ENCODE peak calls at places on chromosomes 5 and 9, in six cellular contexts. One of them, this sample, is unnamed.

GRCh38 chr5:115349001-115349817 is 52.8 kb upstream of the CCDC112 start:
- DNase-seq in progenitor cell of endocrine pancreas: no peak
- DNase-seq in cardiac muscle cell: peak
- DNase-seq in mucosa of descending colon: no peak
- DNase-seq in Calu3: peak
- DNase-seq in GM12865: peak
- DNase-seq in this sample: no peak

GRCh38 chr5:94391996-94392395 is 226.4 kb downstream of the KIAA0825 start:
- DNase-seq in progenitor cell of endocrine pancreas: no peak
- DNase-seq in cardiac muscle cell: no peak
- DNase-seq in mucosa of descending colon: no peak
- DNase-seq in Calu3: no peak
- DNase-seq in GM12865: no peak
- DNase-seq in this sample: no peak

GRCh38 chr5:108372369-108372768 is 9.5 kb downstream of the FBXL17 start:
- DNase-seq in progenitor cell of endocrine pancreas: no peak
- DNase-seq in cardiac muscle cell: no peak
- DNase-seq in mucosa of descending colon: no peak
- DNase-seq in Calu3: no peak
- DNase-seq in GM12865: no peak
- DNase-seq in this sample: no peak

GRCh38 chr5:178244566-178244965 is 12.0 kb upstream of the PHYKPL start:
- DNase-seq in progenitor cell of endocrine pancreas: no peak
- DNase-seq in cardiac muscle cell: peak
- DNase-seq in mucosa of descending colon: no peak
- DNase-seq in Calu3: no peak
- DNase-seq in GM12865: no peak
- DNase-seq in this sample: no peak

GRCh38 chr9:78073722-78074121 is 42.1 kb upstream of the GNAQ start:
- DNase-seq in progenitor cell of endocrine pancreas: no peak
- DNase-seq in cardiac muscle cell: no peak
- DNase-seq in mucosa of descending colon: no peak
- DNase-seq in Calu3: no peak
- DNase-seq in GM12865: no peak
- DNase-seq in this sample: no peak

GRCh38 chr5:133595465-133595864 is 16.9 kb downstream of the FSTL4 start:
- DNase-seq in progenitor cell of endocrine pancreas: no peak
- DNase-seq in cardiac muscle cell: no peak
- DNase-seq in mucosa of descending colon: no peak
- DNase-seq in Calu3: no peak
- DNase-seq in GM12865: no peak
- DNase-seq in this sample: no peak

GRCh38 chr9:133710661-133711427 is 27.3 kb downstream of the SARDH start:
- DNase-seq in progenitor cell of endocrine pancreas: no peak
- DNase-seq in cardiac muscle cell: no peak
- DNase-seq in mucosa of descending colon: peak
- DNase-seq in Calu3: no peak
- DNase-seq in GM12865: no peak
- DNase-seq in this sample: no peak

GRCh38 chr5:82917584-82917983 is 159.6 kb downstream of the TMEM167A start:
- DNase-seq in progenitor cell of endocrine pancreas: no peak
- DNase-seq in cardiac muscle cell: no peak
- DNase-seq in mucosa of descending colon: no peak
- DNase-seq in Calu3: no peak
- DNase-seq in GM12865: peak
- DNase-seq in this sample: peak

GRCh38 chr9:91643474-91644102 is 220.0 kb upstream of the NFIL3 start:
- DNase-seq in progenitor cell of endocrine pancreas: no peak
- DNase-seq in cardiac muscle cell: no peak
- DNase-seq in mucosa of descending colon: no peak
- DNase-seq in Calu3: no peak
- DNase-seq in GM12865: no peak
- DNase-seq in this sample: no peak

GRCh38 chr9:31119882-31120481 is 1264.5 kb upstream of the ACO1 start:
- DNase-seq in progenitor cell of endocrine pancreas: no peak
- DNase-seq in cardiac muscle cell: peak
- DNase-seq in mucosa of descending colon: no peak
- DNase-seq in Calu3: peak
- DNase-seq in GM12865: peak
- DNase-seq in this sample: peak
- TF ChIP-seq CTCF in progenitor cell of endocrine pancreas: peak
- TF ChIP-seq CTCF in cardiac muscle cell: peak
- TF ChIP-seq CTCF in mucosa of descending colon: no peak
- TF ChIP-seq CTCF in Calu3: peak
- TF ChIP-seq CTCF in GM12865: peak
- TF ChIP-seq CTCF in this sample: peak

GRCh38 chr5:119945696-119946095 is 316.3 kb downstream of the FAM170A start:
- DNase-seq in progenitor cell of endocrine pancreas: no peak
- DNase-seq in cardiac muscle cell: no peak
- DNase-seq in mucosa of descending colon: no peak
- DNase-seq in Calu3: no peak
- DNase-seq in GM12865: no peak
- DNase-seq in this sample: no peak

GRCh38 chr5:119943148-119943547 is 313.8 kb downstream of the FAM170A start:
- DNase-seq in progenitor cell of endocrine pancreas: no peak
- DNase-seq in cardiac muscle cell: peak
- DNase-seq in mucosa of descending colon: no peak
- DNase-seq in Calu3: no peak
- DNase-seq in GM12865: no peak
- DNase-seq in this sample: no peak
- TF ChIP-seq CTCF in progenitor cell of endocrine pancreas: no peak
- TF ChIP-seq CTCF in cardiac muscle cell: no peak
- TF ChIP-seq CTCF in mucosa of descending colon: no peak
- TF ChIP-seq CTCF in Calu3: peak
- TF ChIP-seq CTCF in GM12865: no peak
- TF ChIP-seq CTCF in this sample: no peak

DNA sequence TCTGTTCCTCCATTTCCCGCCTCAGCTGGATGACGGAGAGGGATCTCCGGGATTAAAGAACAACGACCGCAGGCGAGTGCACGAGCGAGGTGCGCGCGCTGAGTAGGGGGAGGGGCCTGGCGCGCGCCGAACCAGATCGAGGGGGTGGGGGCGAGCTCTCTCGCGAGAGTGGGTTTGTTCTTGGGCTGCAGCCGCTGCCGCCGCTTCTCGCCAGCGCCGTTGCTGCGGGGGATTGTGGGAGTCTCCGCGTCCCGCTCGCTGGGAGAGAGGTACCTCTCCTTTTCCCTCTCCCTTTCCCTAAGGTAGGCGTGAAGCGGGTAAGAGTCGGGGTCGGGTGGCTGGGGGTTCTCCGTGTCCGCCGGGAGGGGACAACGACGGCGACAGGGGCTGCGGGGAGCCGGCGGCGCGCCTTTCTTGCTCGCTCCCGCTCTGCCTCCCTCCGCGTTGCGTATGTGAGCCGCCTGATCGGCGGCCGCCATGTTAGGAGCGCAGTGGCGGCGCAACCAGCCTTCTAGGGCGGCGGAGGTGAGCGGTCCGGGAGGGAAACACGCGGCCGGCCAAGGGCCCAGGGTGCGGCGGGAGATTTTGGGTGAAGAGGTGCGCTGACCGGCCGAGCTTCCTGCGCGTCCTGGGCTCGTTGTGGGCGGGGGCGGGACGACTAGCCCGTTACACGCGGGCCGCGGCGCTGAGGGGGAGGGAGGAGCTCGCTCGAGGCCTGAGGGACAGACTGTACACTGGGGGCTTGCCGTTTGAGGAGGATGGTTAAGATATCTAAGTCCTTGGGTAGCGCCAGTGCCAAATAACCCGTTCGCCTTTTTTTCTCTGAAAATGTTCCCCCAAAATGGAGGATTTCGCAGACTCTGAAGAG is at the start of gene MATR3:
- DNase-seq in progenitor cell of endocrine pancreas: peak
- DNase-seq in cardiac muscle cell: peak
- DNase-seq in mucosa of descending colon: peak
- DNase-seq in Calu3: peak
- DNase-seq in GM12865: peak
- DNase-seq in this sample: peak
- TF ChIP-seq CTCF in progenitor cell of endocrine pancreas: no peak
- TF ChIP-seq CTCF in cardiac muscle cell: no peak
- TF ChIP-seq CTCF in mucosa of descending colon: no peak
- TF ChIP-seq CTCF in Calu3: no peak
- TF ChIP-seq CTCF in GM12865: no peak
- TF ChIP-seq CTCF in this sample: no peak

DNA sequence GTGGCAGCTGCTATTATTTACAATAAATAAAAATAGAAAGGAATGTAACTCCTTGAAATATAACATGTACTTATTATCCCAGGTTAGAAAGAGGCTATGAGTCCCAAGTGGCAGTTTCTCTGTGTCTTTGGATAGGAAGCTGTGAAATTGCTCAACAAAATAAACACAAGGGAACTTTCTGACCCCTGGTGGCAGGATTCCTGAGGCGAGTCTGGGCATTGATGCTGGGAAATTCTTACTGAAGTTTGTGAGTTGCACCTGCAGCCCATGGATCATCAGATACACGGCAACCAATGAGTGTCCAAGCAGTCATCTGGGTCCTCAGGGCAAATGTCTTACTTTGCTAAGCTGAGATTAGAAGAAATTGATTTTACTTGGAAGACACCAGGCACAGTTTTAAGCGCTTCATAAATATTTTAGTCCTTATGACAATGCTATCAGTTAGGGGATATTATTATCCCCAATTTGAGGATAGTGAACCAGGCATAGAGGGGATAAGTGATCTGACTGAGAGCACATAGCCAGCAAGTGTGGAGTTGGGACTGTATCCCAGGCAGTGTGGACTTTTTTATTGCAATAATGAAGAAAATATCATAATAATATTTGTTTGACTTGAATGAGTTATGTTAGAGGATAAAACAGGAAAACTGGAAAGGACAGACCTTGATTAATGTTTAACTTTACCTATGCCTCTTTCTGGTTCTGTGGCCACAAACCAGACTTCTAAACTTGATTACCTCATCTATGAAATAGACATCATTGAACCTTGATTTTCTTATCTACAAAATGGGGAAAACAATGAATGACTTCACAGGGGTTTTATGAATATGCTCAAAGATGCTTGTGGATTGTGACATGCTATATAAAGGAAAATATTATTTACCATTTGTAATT is 265.5 kb upstream of the ADAMTSL1 start:
- DNase-seq in progenitor cell of endocrine pancreas: peak
- DNase-seq in cardiac muscle cell: peak
- DNase-seq in mucosa of descending colon: peak
- DNase-seq in Calu3: peak
- DNase-seq in GM12865: peak
- DNase-seq in this sample: no peak
- TF ChIP-seq CTCF in progenitor cell of endocrine pancreas: peak
- TF ChIP-seq CTCF in cardiac muscle cell: peak
- TF ChIP-seq CTCF in mucosa of descending colon: peak
- TF ChIP-seq CTCF in Calu3: peak
- TF ChIP-seq CTCF in GM12865: peak
- TF ChIP-seq CTCF in this sample: peak